ENCODE peak calls at places on chromosomes 16 and 17, in seven cellular contexts. E, Q, D, L, K, I and F are unnamed samples.

GRCh38 chr17:44360826-44361225 is 2.8 kb downstream of the FAM171A2 start:
- DNase-seq in E (no peak), Q (peak; percentile 68), D (no peak), L (no peak), K (peak; percentile 22), I (peak; percentile 54), F (no peak)

GRCh38 chr17:35493040-35493439 is 44.4 kb downstream of the SLFN12L start:
- DNase-seq in E (no peak), Q (no peak), D (no peak), L (no peak), K (no peak), I (no peak), F (no peak)

GRCh38 chr16:58299757-58300349 is 5.0 kb upstream of the PRSS54 start:
- DNase-seq in E (no peak), Q (peak; percentile 5), D (no peak), L (peak; percentile 4), K (no peak), I (peak; percentile 65), F (no peak)

GRCh38 chr17:40815381-40815780 is 7.0 kb downstream of the KRT10 start:
- DNase-seq in E (no peak), Q (no peak), D (no peak), L (no peak), K (no peak), I (no peak), F (no peak)

GRCh38 chr17:59462385-59462784 is 103.0 kb upstream of the DHX40 start:
- DNase-seq in E (no peak), Q (no peak), D (no peak), L (no peak), K (no peak), I (no peak), F (no peak)

GRCh38 chr17:412211-413015 is 59.8 kb upstream of the RPH3AL start:
- DNase-seq in E (peak; percentile 77), Q (peak; percentile 64), D (no peak), L (no peak), K (peak; percentile 64), I (peak; percentile 53), F (peak; percentile 53)

GRCh38 chr16:57540906-57541753 is 1.3 kb upstream of the ADGRG5 start:
- DNase-seq in E (no peak), Q (no peak), D (no peak), L (no peak), K (no peak), I (no peak), F (no peak)

GRCh38 chr17:51493206-51493605 is 232.9 kb downstream of the UTP18 start:
- DNase-seq in E (no peak), Q (no peak), D (no peak), L (no peak), K (no peak), I (no peak), F (no peak)

GRCh38 chr17:6070280-6070894 is at the start of gene WSCD1:
- DNase-seq in E (peak; percentile 53), Q (no peak), D (no peak), L (no peak), K (no peak), I (peak; percentile 33), F (peak; percentile 69)

GRCh38 chr17:58498177-58498828 is 10.1 kb upstream of the HSF5 start:
- DNase-seq in E (no peak), Q (no peak), D (no peak), L (no peak), K (no peak), I (no peak), F (no peak)

GRCh38 chr16:30091474-30092372 is at the start of gene TBX6:
- DNase-seq in E (peak; percentile 97), Q (peak; percentile 81), D (peak; percentile 96), L (peak; percentile 86), K (peak; percentile 86), I (peak; percentile 97), F (peak; percentile 95)

GRCh38 chr17:7561589-7562207 is at the start of gene SENP3:
- DNase-seq in E (peak; percentile 96), Q (peak; percentile 88), D (peak; percentile 93), L (no peak), K (peak; percentile 88), I (peak; percentile 89), F (peak; percentile 99)

GRCh38 chr16:78200023-78200389 is 100.6 kb downstream of the WWOX start:
- DNase-seq in E (no peak), Q (no peak), D (no peak), L (no peak), K (no peak), I (no peak), F (no peak)

GRCh38 chr17:19770985-19771710 is 23.1 kb upstream of the ALDH3A1 start:
- DNase-seq in E (no peak), Q (no peak), D (no peak), L (no peak), K (no peak), I (no peak), F (no peak)

GRCh38 chr17:45368661-45369060 is 51.8 kb upstream of the MAP3K14 start:
- DNase-seq in E (no peak), Q (peak; percentile 92), D (no peak), L (no peak), K (peak; percentile 81), I (no peak), F (no peak)

GRCh38 chr17:37098910-37099664 is 150.3 kb downstream of the AATF start:
- DNase-seq in E (no peak), Q (peak; percentile 57), D (no peak), L (no peak), K (peak; percentile 17), I (no peak), F (no peak)

GRCh38 chr17:78611636-78612035 is 34.4 kb upstream of the DNAH17 start:
- DNase-seq in E (no peak), Q (peak; percentile 59), D (no peak), L (no peak), K (no peak), I (no peak), F (no peak)

GRCh38 chr16:88534731-88535141 is 35.5 kb upstream of the ZC3H18 start:
- DNase-seq in E (no peak), Q (peak; percentile 29), D (peak; percentile 54), L (no peak), K (peak; percentile 33), I (peak; percentile 61), F (peak; percentile 82)

GRCh38 chr17:64771980-64772844 is 110.1 kb upstream of the SMURF2 start:
- DNase-seq in E (no peak), Q (no peak), D (no peak), L (no peak), K (no peak), I (no peak), F (no peak)

GRCh38 chr16:78869492-78869891 is 731.0 kb downstream of the MAF start:
- DNase-seq in E (no peak), Q (no peak), D (no peak), L (no peak), K (no peak), I (no peak), F (no peak)

GRCh38 chr17:29212681-29213121 is 32.5 kb upstream of the MYO18A start:
- DNase-seq in E (no peak), Q (peak; percentile 6), D (no peak), L (no peak), K (no peak), I (no peak), F (no peak)

GRCh38 chr17:7676533-7676932 is 10.8 kb downstream of the TP53 start:
- DNase-seq in E (no peak), Q (no peak), D (no peak), L (no peak), K (no peak), I (peak; percentile 50), F (no peak)

GRCh38 chr16:89643769-89644300 is 13.7 kb downstream of the CHMP1A start:
- DNase-seq in E (no peak), Q (no peak), D (no peak), L (no peak), K (no peak), I (no peak), F (no peak)

GRCh38 chr16:73480381-73480780 is 432.5 kb upstream of the ZFHX3 start:
- DNase-seq in E (no peak), Q (no peak), D (no peak), L (no peak), K (no peak), I (no peak), F (no peak)

GRCh38 chr16:22641030-22641671 is 130.5 kb downstream of the NPIPB5 start:
- DNase-seq in E (no peak), Q (peak; percentile 49), D (no peak), L (no peak), K (peak; percentile 46), I (peak; percentile 19), F (peak; percentile 36)

GRCh38 chr16:70693231-70693671 is 7.4 kb upstream of the MTSS2 start:
- DNase-seq in E (no peak), Q (no peak), D (no peak), L (no peak), K (no peak), I (no peak), F (no peak)

GRCh38 chr16:2016407-2016922 is 3.1 kb upstream of the NPW start:
- DNase-seq in E (no peak), Q (no peak), D (no peak), L (no peak), K (no peak), I (peak; percentile 66), F (no peak)
- TF ChIP-seq CTCF in E (no peak), Q (peak; percentile 32), D (peak; percentile 58), L (peak; percentile 18), K (peak; percentile 62), I (peak; percentile 60), F (peak; percentile 8)

GRCh38 chr16:19114359-19115147 is 789 bp downstream of the ITPRIPL2 start:
- DNase-seq in E (peak; percentile 78), Q (peak; percentile 68), D (peak; percentile 73), L (no peak), K (peak; percentile 72), I (peak; percentile 56), F (peak; percentile 78)
- TF ChIP-seq CTCF in E (no peak), Q (no peak), D (no peak), L (no peak), K (peak; percentile 22), I (no peak), F (no peak)

GRCh38 chr17:14784997-14785696 is 480.0 kb downstream of the PMP22 start:
- DNase-seq in E (no peak), Q (no peak), D (no peak), L (no peak), K (no peak), I (peak; percentile 27), F (no peak)
- TF ChIP-seq CTCF in E (no peak), Q (no peak), D (no peak), L (no peak), K (no peak), I (no peak), F (no peak)

GRCh38 chr17:81995463-81996231 is 18.2 kb downstream of the ASPSCR1 start:
- DNase-seq in E (no peak), Q (no peak), D (no peak), L (no peak), K (no peak), I (peak; percentile 58), F (no peak)
- TF ChIP-seq CTCF in E (no peak), Q (no peak), D (no peak), L (no peak), K (no peak), I (peak; percentile 17), F (no peak)

GRCh38 chr16:85087899-85088569 is 24.2 kb downstream of the CIBAR2 start:
- DNase-seq in E (no peak), Q (no peak), D (no peak), L (no peak), K (no peak), I (no peak), F (no peak)
- TF ChIP-seq CTCF in E (no peak), Q (no peak), D (no peak), L (no peak), K (no peak), I (no peak), F (no peak)